ENCODE peak calls at places on chromosomes 13 and 19, in eight cellular contexts. O is nephron progenitor cell, C is endothelial cell, G is endodermal cell, P is stomach, S is lower lobe of right lung, K is GM23338, I is fibroblast of the aortic adventitia. Y is an unnamed sample.

GRCh38 chr13:101626925-101627555 is 174.6 kb downstream of the ITGBL1 start:
- DNase-seq in O (no peak), C (no peak), G (no peak), P (no peak), S (no peak), K (no peak), I (peak), Y (no peak)

GRCh38 chr19:46413262-46414031 is at the start of gene CCDC8:
- DNase-seq in O (peak), C (peak), G (peak), P (no peak), S (peak), K (peak), I (peak), Y (no peak)

GRCh38 chr19:16338470-16339360 is 14.1 kb downstream of the KLF2 start:
- DNase-seq in O (no peak), C (no peak), G (peak), P (no peak), S (peak), K (peak), I (peak), Y (no peak)

GRCh38 chr19:35179830-35180229 is 25.3 kb downstream of the FXYD5 start:
- DNase-seq in O (no peak), C (no peak), G (no peak), P (no peak), S (no peak), K (no peak), I (no peak), Y (no peak)

GRCh38 chr19:48539503-48540096 is 12.4 kb upstream of the SULT2B1 start:
- DNase-seq in O (no peak), C (no peak), G (no peak), P (peak), S (no peak), K (no peak), I (peak), Y (peak)

GRCh38 chr19:18915639-18916038 is 3.5 kb downstream of the COPE start:
- DNase-seq in O (peak), C (peak), G (peak), P (peak), S (no peak), K (peak), I (peak), Y (peak)

GRCh38 chr13:39632994-39633393 is 22.5 kb upstream of the COG6 start:
- DNase-seq in O (no peak), C (no peak), G (no peak), P (no peak), S (no peak), K (no peak), I (no peak), Y (no peak)

GRCh38 chr13:112446347-112446861 is 70.2 kb downstream of the SPACA7 start:
- DNase-seq in O (no peak), C (no peak), G (peak), P (peak), S (no peak), K (no peak), I (no peak), Y (no peak)

GRCh38 chr13:21465710-21466160 is 6.6 kb upstream of the ZDHHC20 start:
- DNase-seq in O (no peak), C (no peak), G (peak), P (peak), S (peak), K (peak), I (no peak), Y (no peak)

GRCh38 chr13:26605845-26606244 is 48.4 kb downstream of the WASF3 start:
- DNase-seq in O (no peak), C (peak), G (peak), P (no peak), S (no peak), K (peak), I (no peak), Y (peak)

DNA sequence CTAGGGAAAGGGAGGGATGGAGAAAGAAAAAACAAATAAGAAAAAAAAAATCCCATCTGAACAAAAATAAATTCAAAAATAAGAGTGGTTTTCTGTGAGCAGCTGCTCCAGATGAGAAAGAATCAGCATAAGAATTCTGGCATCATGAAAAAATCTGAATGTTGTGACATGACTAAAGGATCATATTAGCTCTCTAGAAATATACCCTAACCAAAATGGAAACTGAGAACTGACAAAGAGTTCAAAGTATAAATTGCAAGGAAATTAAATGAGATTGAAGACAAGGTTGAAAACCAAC is 579.0 kb downstream of the UQCRFS1 start:
- DNase-seq in O (no peak), C (no peak), G (no peak), P (no peak), S (no peak), K (no peak), I (no peak), Y (no peak)
- TF ChIP-seq CTCF in O (no peak), C (peak), G (peak), P (no peak), S (no peak), K (no peak), I (no peak), Y (no peak)

GRCh38 chr19:44807652-44808462 is 1.0 kb upstream of the BCAM start:
- DNase-seq in O (peak), C (peak), G (peak), P (peak), S (peak), K (peak), I (peak), Y (no peak)
- TF ChIP-seq CTCF in O (peak), C (peak), G (peak), P (no peak), S (peak), K (peak), I (peak), Y (peak)

GRCh38 chr13:110615005-110615321 is 382 bp upstream of the NAXD start:
- DNase-seq in O (no peak), C (no peak), G (no peak), P (no peak), S (no peak), K (no peak), I (no peak), Y (no peak)

GRCh38 chr13:110615322-110616102 is at the start of gene NAXD:
- DNase-seq in O (peak), C (peak), G (peak), P (peak), S (peak), K (peak), I (peak), Y (peak)

GRCh38 chr13:110617326-110618072 is 2.2 kb downstream of the NAXD start:
- DNase-seq in O (no peak), C (no peak), G (no peak), P (peak), S (no peak), K (peak), I (peak), Y (no peak)

GRCh38 chr13:110618167-110618566 is 2.8 kb downstream of the NAXD start:
- DNase-seq in O (no peak), C (no peak), G (no peak), P (no peak), S (no peak), K (no peak), I (no peak), Y (no peak)

GRCh38 chr13:110616103-110617101 is 1.1 kb downstream of the NAXD start:
- DNase-seq in O (no peak), C (no peak), G (peak), P (peak), S (no peak), K (peak), I (peak), Y (no peak)
- TF ChIP-seq CTCF in O (no peak), C (no peak), G (peak), P (no peak), S (no peak), K (peak), I (peak), Y (peak)

GRCh38 chr13:80029170-80029569 is 311.8 kb downstream of the SPRY2 start:
- DNase-seq in O (no peak), C (no peak), G (no peak), P (no peak), S (no peak), K (no peak), I (no peak), Y (no peak)

GRCh38 chr13:80033286-80033685 is 307.6 kb downstream of the SPRY2 start:
- DNase-seq in O (no peak), C (no peak), G (no peak), P (no peak), S (no peak), K (no peak), I (no peak), Y (no peak)

GRCh38 chr13:80035096-80035495 is 305.8 kb downstream of the SPRY2 start:
- DNase-seq in O (no peak), C (no peak), G (no peak), P (no peak), S (no peak), K (no peak), I (peak), Y (no peak)

GRCh38 chr13:80030491-80030890 is 310.4 kb downstream of the SPRY2 start:
- DNase-seq in O (no peak), C (peak), G (peak), P (no peak), S (peak), K (peak), I (no peak), Y (peak)
- TF ChIP-seq CTCF in O (no peak), C (no peak), G (peak), P (no peak), S (peak), K (peak), I (no peak), Y (peak)

DNA sequence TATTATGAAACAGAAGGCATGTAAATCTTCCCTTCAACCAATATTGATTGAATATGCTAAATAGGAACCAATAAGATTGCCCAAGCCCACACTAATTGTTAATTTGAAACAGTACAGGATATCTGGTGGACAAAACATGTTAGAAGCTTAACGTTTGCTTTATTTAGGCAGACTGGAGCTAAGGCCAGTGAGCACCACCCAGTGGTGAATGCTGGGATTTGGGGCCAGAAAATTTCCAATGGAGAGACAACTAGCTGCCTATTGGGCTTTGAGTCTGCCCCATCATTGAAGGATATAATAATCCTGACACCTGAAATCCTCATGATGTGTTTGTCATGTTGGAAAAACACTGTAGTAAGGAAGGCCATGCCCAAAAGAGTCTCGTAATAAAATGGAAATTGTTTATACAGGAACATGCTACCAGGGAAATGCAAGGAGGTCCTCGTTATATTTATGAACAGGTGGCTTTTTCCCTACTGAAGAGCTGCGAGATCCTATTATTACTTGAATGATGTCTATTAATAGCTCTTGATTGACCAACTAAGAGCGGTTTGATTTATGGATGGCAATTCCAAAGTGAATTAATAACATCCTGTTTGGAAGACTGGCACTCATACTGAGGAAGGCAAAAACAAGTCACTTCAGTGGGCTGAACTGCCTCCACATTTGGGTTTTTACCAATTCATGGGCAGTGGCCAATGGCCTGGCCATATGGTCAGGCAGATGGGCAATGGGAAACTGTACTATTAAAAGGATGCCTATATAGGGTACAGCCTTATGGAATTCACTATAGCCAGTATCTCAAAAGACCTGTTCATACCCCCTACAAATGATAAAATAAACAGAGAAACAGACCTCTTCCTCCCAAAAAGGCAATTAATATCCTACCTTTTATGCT is 8.7 kb downstream of the SIGLECL1 start:
- DNase-seq in O (peak), C (peak), G (peak), P (no peak), S (no peak), K (peak), I (peak), Y (peak)
- TF ChIP-seq CTCF in O (peak), C (peak), G (peak), P (peak), S (peak), K (peak), I (peak), Y (peak)

GRCh38 chr19:41997851-41998229 is 3.8 kb upstream of the ATP1A3 start:
- DNase-seq in O (no peak), C (no peak), G (peak), P (no peak), S (no peak), K (peak), I (no peak), Y (peak)

GRCh38 chr19:41998246-41999020 is 4.4 kb upstream of the ATP1A3 start:
- DNase-seq in O (peak), C (peak), G (peak), P (peak), S (no peak), K (peak), I (peak), Y (peak)

GRCh38 chr19:41997121-41997850 is 3.3 kb upstream of the ATP1A3 start:
- DNase-seq in O (peak), C (peak), G (peak), P (peak), S (no peak), K (peak), I (peak), Y (peak)

GRCh38 chr19:41999071-41999877 is 5.2 kb upstream of the ATP1A3 start:
- DNase-seq in O (peak), C (peak), G (peak), P (no peak), S (no peak), K (peak), I (no peak), Y (peak)

DNA sequence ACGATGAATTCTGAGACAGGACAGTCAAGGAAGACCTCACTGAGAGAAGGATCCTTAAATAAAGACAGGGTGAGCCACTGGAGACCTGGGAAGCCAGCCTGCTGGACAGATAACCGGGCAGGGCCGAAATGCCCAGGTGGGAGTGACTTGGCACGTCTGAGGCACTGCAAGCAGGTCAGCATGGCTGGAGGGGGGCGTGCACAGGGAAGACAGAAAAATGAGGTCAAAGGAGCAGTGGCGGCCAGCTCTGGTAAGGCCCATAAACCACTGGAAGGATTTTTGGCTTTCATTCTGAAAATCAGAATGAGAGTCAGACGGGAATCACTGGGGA is 5.8 kb upstream of the ATP1A3 start:
- DNase-seq in O (no peak), C (no peak), G (no peak), P (no peak), S (no peak), K (no peak), I (no peak), Y (no peak)
- TF ChIP-seq CTCF in O (no peak), C (no peak), G (no peak), P (no peak), S (no peak), K (no peak), I (no peak), Y (no peak)

Y was measured in BE2C.